ENCODE peak calls at places on chromosomes 2 and 18, in ten cellular contexts. Y, A, K, R, P, W, T, J, L and S are unnamed samples.

GRCh38 chr2:179238027-179238426 is 26.6 kb downstream of the SESTD1 start:
- DNase-seq in Y (no peak), A (no peak), K (no peak), R (no peak), P (no peak), W (no peak), T (no peak), J (no peak), L (no peak), S (no peak)

GRCh38 chr18:24063121-24063731 is 48.7 kb downstream of the TTC39C start:
- DNase-seq in Y (no peak), A (no peak), K (no peak), R (peak; percentile 78), P (peak; percentile 27), W (no peak), T (no peak), J (no peak), L (no peak), S (no peak)

GRCh38 chr2:121504316-121504715 is 26.4 kb upstream of the RNU4ATAC start:
- DNase-seq in Y (no peak), A (no peak), K (no peak), R (no peak), P (no peak), W (no peak), T (no peak), J (no peak), L (no peak), S (no peak)

GRCh38 chr2:154368148-154368547 is 330.3 kb upstream of the KCNJ3 start:
- DNase-seq in Y (no peak), A (no peak), K (no peak), R (no peak), P (no peak), W (no peak), T (no peak), J (no peak), L (no peak), S (no peak)

GRCh38 chr2:99066602-99067001 is 74.9 kb upstream of the C2orf15 start:
- DNase-seq in Y (peak; percentile 38), A (peak; percentile 31), K (no peak), R (peak; percentile 61), P (peak; percentile 15), W (peak; percentile 59), T (peak; percentile 39), J (no peak), L (no peak), S (no peak)

GRCh38 chr2:111692311-111692710 is 191.7 kb downstream of the ANAPC1 start:
- DNase-seq in Y (no peak), A (no peak), K (no peak), R (no peak), P (no peak), W (no peak), T (no peak), J (no peak), L (no peak), S (no peak)

GRCh38 chr2:232438951-232439757 is 16.8 kb upstream of the ALPI start:
- DNase-seq in Y (peak; percentile 45), A (no peak), K (no peak), R (no peak), P (no peak), W (peak; percentile 44), T (peak; percentile 50), J (no peak), L (no peak), S (no peak)

GRCh38 chr2:75548036-75548573 is 12.6 kb downstream of the EVA1A start:
- DNase-seq in Y (no peak), A (peak; percentile 50), K (no peak), R (peak; percentile 49), P (no peak), W (no peak), T (peak; percentile 30), J (no peak), L (no peak), S (no peak)

GRCh38 chr2:223315813-223316212 is 263.8 kb downstream of the KCNE4 start:
- DNase-seq in Y (no peak), A (no peak), K (no peak), R (peak; percentile 12), P (no peak), W (no peak), T (no peak), J (no peak), L (no peak), S (no peak)

GRCh38 chr2:194483041-194483440 is 1174.0 kb upstream of the SLC39A10 start:
- DNase-seq in Y (no peak), A (no peak), K (no peak), R (no peak), P (no peak), W (no peak), T (no peak), J (no peak), L (no peak), S (no peak)

GRCh38 chr2:133434962-133435668 is 133.1 kb downstream of the NCKAP5 start:
- DNase-seq in Y (no peak), A (peak; percentile 35), K (peak; percentile 11), R (peak; percentile 91), P (no peak), W (peak; percentile 91), T (no peak), J (no peak), L (no peak), S (no peak)

GRCh38 chr18:52312321-52312720 is 27.7 kb upstream of the DCC start:
- DNase-seq in Y (no peak), A (no peak), K (no peak), R (no peak), P (no peak), W (no peak), T (no peak), J (no peak), L (no peak), S (no peak)

GRCh38 chr18:21826196-21826595 is 85.6 kb downstream of the MIB1 start:
- DNase-seq in Y (no peak), A (no peak), K (no peak), R (peak; percentile 70), P (no peak), W (no peak), T (no peak), J (no peak), L (no peak), S (no peak)

GRCh38 chr2:10006248-10007147 is 36.9 kb upstream of the KLF11 start:
- DNase-seq in Y (no peak), A (peak; percentile 91), K (peak; percentile 6), R (no peak), P (peak; percentile 18), W (no peak), T (peak; percentile 87), J (peak; percentile 71), L (no peak), S (no peak)

DNA sequence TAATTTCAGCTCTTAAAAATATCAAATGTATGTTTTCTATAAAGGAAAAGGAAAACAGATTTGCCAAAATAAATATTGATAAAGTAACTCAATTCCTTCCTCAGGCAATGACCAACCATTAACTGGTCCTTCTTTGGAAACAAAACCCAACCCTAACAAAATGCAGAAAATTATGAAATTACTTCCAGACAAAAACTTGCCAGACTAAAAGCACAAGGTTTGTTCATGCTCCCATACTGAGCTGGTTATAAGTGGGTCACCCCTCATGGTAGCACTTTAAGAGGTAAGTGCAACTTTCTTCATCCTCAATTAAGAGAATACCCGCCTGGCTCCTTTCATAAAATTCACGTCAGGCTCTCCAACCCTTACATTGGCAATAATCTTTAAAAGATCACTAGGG is 31.1 kb upstream of the TTC32 start:
- DNase-seq in Y (no peak), A (no peak), K (no peak), R (no peak), P (no peak), W (no peak), T (no peak), J (no peak), L (no peak), S (no peak)
- TF ChIP-seq POLR2A in Y (no peak), A (no peak), K (no peak), R (no peak), P (no peak), W (no peak), T (no peak), J (no peak), L (no peak), S (no peak)

GRCh38 chr2:176558574-176559140 is 289.4 kb downstream of the MTX2 start:
- DNase-seq in Y (no peak), A (no peak), K (no peak), R (no peak), P (no peak), W (no peak), T (no peak), J (no peak), L (no peak), S (no peak)
- H3K27ac ChIP-seq in Y (no peak overlapping the region), A (no peak overlapping the region), K (no peak overlapping the region), R (no peak overlapping the region), P (no peak overlapping the region), W (no peak overlapping the region), T (no peak overlapping the region), J (no peak overlapping the region), L (no peak overlapping the region), S (no peak overlapping the region)

GRCh38 chr2:6083131-6083530 is 390.9 kb downstream of the SOX11 start:
- DNase-seq in Y (no peak), A (no peak), K (no peak), R (no peak), P (no peak), W (no peak), T (no peak), J (no peak), L (no peak), S (no peak)

GRCh38 chr2:6080837-6081541 is 388.8 kb downstream of the SOX11 start:
- DNase-seq in Y (no peak), A (peak; percentile 60), K (no peak), R (no peak), P (no peak), W (no peak), T (no peak), J (no peak), L (no peak), S (no peak)

GRCh38 chr2:6081955-6082354 is 389.8 kb downstream of the SOX11 start:
- DNase-seq in Y (no peak), A (no peak), K (no peak), R (no peak), P (no peak), W (no peak), T (no peak), J (no peak), L (no peak), S (no peak)

GRCh38 chr2:6082619-6083018 is 390.4 kb downstream of the SOX11 start:
- DNase-seq in Y (no peak), A (no peak), K (no peak), R (no peak), P (no peak), W (no peak), T (no peak), J (no peak), L (no peak), S (no peak)

GRCh38 chr2:6081542-6081872 is 389.3 kb downstream of the SOX11 start:
- DNase-seq in Y (no peak), A (no peak), K (no peak), R (no peak), P (no peak), W (no peak), T (no peak), J (no peak), L (no peak), S (no peak)
- H3K4me3 ChIP-seq in Y (no peak overlapping the region), A (no peak overlapping the region), K (no peak overlapping the region), R (no peak overlapping the region), P (no peak overlapping the region), W (peak overlapping the region; percentile 24), T (no peak overlapping the region), J (no peak overlapping the region), L (no peak overlapping the region), S (no peak overlapping the region)

GRCh38 chr2:67135201-67135600 is 261.9 kb upstream of the ETAA1 start:
- DNase-seq in Y (no peak), A (no peak), K (no peak), R (no peak), P (no peak), W (no peak), T (no peak), J (no peak), L (no peak), S (no peak)

GRCh38 chr2:67130526-67131309 is 266.4 kb upstream of the ETAA1 start:
- DNase-seq in Y (no peak), A (no peak), K (no peak), R (peak; percentile 84), P (no peak), W (no peak), T (no peak), J (no peak), L (no peak), S (no peak)
- TF ChIP-seq POLR2A in Y (no peak), A (no peak), K (no peak), R (no peak), P (no peak), W (no peak), T (no peak), J (no peak), L (no peak), S (no peak)